ENCODE peak calls at places on chromosomes 6 and 20, in seven cellular contexts. One of them, this sample, is unnamed.

GRCh38 chr20:19932170-19932667 is 84.9 kb upstream of the NAA20 start:
- DNase-seq in lung: no peak
- DNase-seq in left ventricle myocardium inferior: no peak
- DNase-seq in AG04450: peak; percentile 75
- DNase-seq in kidney: no peak
- DNase-seq in astrocyte of the cerebellum: peak; percentile 64
- DNase-seq in esophagus squamous epithelium: no peak
- DNase-seq in this sample: peak; percentile 64

GRCh38 chr6:89826029-89826528 is 3.6 kb upstream of the CASP8AP2 start:
- DNase-seq in lung: peak; percentile 38
- DNase-seq in left ventricle myocardium inferior: no peak
- DNase-seq in AG04450: no peak
- DNase-seq in kidney: no peak
- DNase-seq in astrocyte of the cerebellum: no peak
- DNase-seq in esophagus squamous epithelium: no peak
- DNase-seq in this sample: no peak

GRCh38 chr20:16292227-16292626 is 281.0 kb downstream of the KIF16B start:
- DNase-seq in lung: no peak
- DNase-seq in left ventricle myocardium inferior: no peak
- DNase-seq in AG04450: no peak
- DNase-seq in kidney: no peak
- DNase-seq in astrocyte of the cerebellum: no peak
- DNase-seq in esophagus squamous epithelium: no peak
- DNase-seq in this sample: no peak

GRCh38 chr20:63497946-63498935 is 642 bp downstream of the EEF1A2 start:
- DNase-seq in lung: no peak
- DNase-seq in left ventricle myocardium inferior: peak; percentile 68
- DNase-seq in AG04450: no peak
- DNase-seq in kidney: peak; percentile 87
- DNase-seq in astrocyte of the cerebellum: no peak
- DNase-seq in esophagus squamous epithelium: no peak
- DNase-seq in this sample: no peak

GRCh38 chr6:71621918-71622519 is 264.3 kb upstream of the RIMS1 start:
- DNase-seq in lung: no peak
- DNase-seq in left ventricle myocardium inferior: no peak
- DNase-seq in AG04450: no peak
- DNase-seq in kidney: no peak
- DNase-seq in astrocyte of the cerebellum: peak; percentile 6
- DNase-seq in esophagus squamous epithelium: no peak
- DNase-seq in this sample: no peak

GRCh38 chr6:158923801-158924498 is 76.1 kb downstream of the RSPH3 start:
- DNase-seq in lung: no peak
- DNase-seq in left ventricle myocardium inferior: no peak
- DNase-seq in AG04450: no peak
- DNase-seq in kidney: no peak
- DNase-seq in astrocyte of the cerebellum: no peak
- DNase-seq in esophagus squamous epithelium: no peak
- DNase-seq in this sample: peak; percentile 2

GRCh38 chr6:132131777-132132176 is 180.6 kb upstream of the CCN2 start:
- DNase-seq in lung: no peak
- DNase-seq in left ventricle myocardium inferior: peak; percentile 21
- DNase-seq in AG04450: peak; percentile 99
- DNase-seq in kidney: no peak
- DNase-seq in astrocyte of the cerebellum: peak; percentile 91
- DNase-seq in esophagus squamous epithelium: no peak
- DNase-seq in this sample: peak; percentile 97

GRCh38 chr20:17281478-17281877 is 54.6 kb downstream of the PCSK2 start:
- DNase-seq in lung: peak; percentile 46
- DNase-seq in left ventricle myocardium inferior: no peak
- DNase-seq in AG04450: no peak
- DNase-seq in kidney: no peak
- DNase-seq in astrocyte of the cerebellum: no peak
- DNase-seq in esophagus squamous epithelium: no peak
- DNase-seq in this sample: no peak

GRCh38 chr20:34473262-34473883 is 42.8 kb upstream of the DYNLRB1 start:
- DNase-seq in lung: no peak
- DNase-seq in left ventricle myocardium inferior: peak; percentile 38
- DNase-seq in AG04450: no peak
- DNase-seq in kidney: no peak
- DNase-seq in astrocyte of the cerebellum: no peak
- DNase-seq in esophagus squamous epithelium: no peak
- DNase-seq in this sample: peak; percentile 24

GRCh38 chr6:75526502-75527127 is 33.0 kb upstream of the FILIP1 start:
- DNase-seq in lung: peak; percentile 61
- DNase-seq in left ventricle myocardium inferior: no peak
- DNase-seq in AG04450: peak; percentile 34
- DNase-seq in kidney: no peak
- DNase-seq in astrocyte of the cerebellum: peak; percentile 71
- DNase-seq in esophagus squamous epithelium: no peak
- DNase-seq in this sample: peak; percentile 57

GRCh38 chr6:34985236-34985635 is 96.2 kb downstream of the ANKS1A start:
- DNase-seq in lung: no peak
- DNase-seq in left ventricle myocardium inferior: no peak
- DNase-seq in AG04450: no peak
- DNase-seq in kidney: no peak
- DNase-seq in astrocyte of the cerebellum: no peak
- DNase-seq in esophagus squamous epithelium: no peak
- DNase-seq in this sample: no peak

GRCh38 chr6:108156180-108156937 is 9.5 kb upstream of the NR2E1 start:
- DNase-seq in lung: no peak
- DNase-seq in left ventricle myocardium inferior: no peak
- DNase-seq in AG04450: no peak
- DNase-seq in kidney: no peak
- DNase-seq in astrocyte of the cerebellum: no peak
- DNase-seq in esophagus squamous epithelium: no peak
- DNase-seq in this sample: no peak

GRCh38 chr6:35728663-35729348 is 8.0 kb upstream of the ARMC12 start:
- DNase-seq in lung: peak; percentile 82
- DNase-seq in left ventricle myocardium inferior: peak; percentile 65
- DNase-seq in AG04450: no peak
- DNase-seq in kidney: peak; percentile 84
- DNase-seq in astrocyte of the cerebellum: no peak
- DNase-seq in esophagus squamous epithelium: no peak
- DNase-seq in this sample: no peak

GRCh38 chr20:44489931-44490330 is 14.3 kb downstream of the TTPAL start:
- DNase-seq in lung: no peak
- DNase-seq in left ventricle myocardium inferior: no peak
- DNase-seq in AG04450: no peak
- DNase-seq in kidney: no peak
- DNase-seq in astrocyte of the cerebellum: no peak
- DNase-seq in esophagus squamous epithelium: no peak
- DNase-seq in this sample: no peak

GRCh38 chr6:2460216-2460734 is 214.9 kb upstream of the GMDS start:
- DNase-seq in lung: no peak
- DNase-seq in left ventricle myocardium inferior: no peak
- DNase-seq in AG04450: no peak
- DNase-seq in kidney: no peak
- DNase-seq in astrocyte of the cerebellum: peak; percentile 5
- DNase-seq in esophagus squamous epithelium: no peak
- DNase-seq in this sample: no peak

GRCh38 chr20:50303573-50304500 is 113.2 kb downstream of the CEBPB start:
- DNase-seq in lung: peak; percentile 74
- DNase-seq in left ventricle myocardium inferior: peak; percentile 85
- DNase-seq in AG04450: no peak
- DNase-seq in kidney: peak; percentile 92
- DNase-seq in astrocyte of the cerebellum: no peak
- DNase-seq in esophagus squamous epithelium: no peak
- DNase-seq in this sample: no peak

GRCh38 chr20:23186808-23187207 is 100.7 kb upstream of the CD93 start:
- DNase-seq in lung: no peak
- DNase-seq in left ventricle myocardium inferior: no peak
- DNase-seq in AG04450: no peak
- DNase-seq in kidney: no peak
- DNase-seq in astrocyte of the cerebellum: no peak
- DNase-seq in esophagus squamous epithelium: no peak
- DNase-seq in this sample: no peak

GRCh38 chr6:158996863-158997262 is 3.1 kb downstream of the RSPH3 start:
- DNase-seq in lung: no peak
- DNase-seq in left ventricle myocardium inferior: no peak
- DNase-seq in AG04450: no peak
- DNase-seq in kidney: no peak
- DNase-seq in astrocyte of the cerebellum: no peak
- DNase-seq in esophagus squamous epithelium: no peak
- DNase-seq in this sample: no peak

GRCh38 chr20:63482021-63482587 is 9.6 kb upstream of the KCNQ2 start:
- DNase-seq in lung: no peak
- DNase-seq in left ventricle myocardium inferior: no peak
- DNase-seq in AG04450: no peak
- DNase-seq in kidney: no peak
- DNase-seq in astrocyte of the cerebellum: no peak
- DNase-seq in esophagus squamous epithelium: no peak
- DNase-seq in this sample: no peak

GRCh38 chr20:57888591-57888990 is 178.8 kb upstream of the PMEPA1 start:
- DNase-seq in lung: no peak
- DNase-seq in left ventricle myocardium inferior: no peak
- DNase-seq in AG04450: no peak
- DNase-seq in kidney: no peak
- DNase-seq in astrocyte of the cerebellum: no peak
- DNase-seq in esophagus squamous epithelium: no peak
- DNase-seq in this sample: no peak

GRCh38 chr6:53347250-53347920 is 1.4 kb downstream of the ELOVL5 start:
- DNase-seq in lung: no peak
- DNase-seq in left ventricle myocardium inferior: no peak
- DNase-seq in AG04450: no peak
- DNase-seq in kidney: no peak
- DNase-seq in astrocyte of the cerebellum: no peak
- DNase-seq in esophagus squamous epithelium: no peak
- DNase-seq in this sample: no peak

GRCh38 chr20:41776450-41776849 is 158.3 kb upstream of the CHD6 start:
- DNase-seq in lung: no peak
- DNase-seq in left ventricle myocardium inferior: no peak
- DNase-seq in AG04450: no peak
- DNase-seq in kidney: no peak
- DNase-seq in astrocyte of the cerebellum: no peak
- DNase-seq in esophagus squamous epithelium: no peak
- DNase-seq in this sample: no peak

GRCh38 chr6:5582758-5583157 is 321.4 kb downstream of the FARS2 start:
- DNase-seq in lung: no peak
- DNase-seq in left ventricle myocardium inferior: no peak
- DNase-seq in AG04450: no peak
- DNase-seq in kidney: no peak
- DNase-seq in astrocyte of the cerebellum: no peak
- DNase-seq in esophagus squamous epithelium: no peak
- DNase-seq in this sample: no peak

GRCh38 chr6:5584072-5584471 is 322.8 kb downstream of the FARS2 start:
- DNase-seq in lung: no peak
- DNase-seq in left ventricle myocardium inferior: no peak
- DNase-seq in AG04450: peak; percentile 48
- DNase-seq in kidney: no peak
- DNase-seq in astrocyte of the cerebellum: peak; percentile 31
- DNase-seq in esophagus squamous epithelium: no peak
- DNase-seq in this sample: peak; percentile 52

GRCh38 chr6:5583528-5583927 is 322.2 kb downstream of the FARS2 start:
- DNase-seq in lung: no peak
- DNase-seq in left ventricle myocardium inferior: no peak
- DNase-seq in AG04450: no peak
- DNase-seq in kidney: no peak
- DNase-seq in astrocyte of the cerebellum: no peak
- DNase-seq in esophagus squamous epithelium: no peak
- DNase-seq in this sample: no peak

DNA sequence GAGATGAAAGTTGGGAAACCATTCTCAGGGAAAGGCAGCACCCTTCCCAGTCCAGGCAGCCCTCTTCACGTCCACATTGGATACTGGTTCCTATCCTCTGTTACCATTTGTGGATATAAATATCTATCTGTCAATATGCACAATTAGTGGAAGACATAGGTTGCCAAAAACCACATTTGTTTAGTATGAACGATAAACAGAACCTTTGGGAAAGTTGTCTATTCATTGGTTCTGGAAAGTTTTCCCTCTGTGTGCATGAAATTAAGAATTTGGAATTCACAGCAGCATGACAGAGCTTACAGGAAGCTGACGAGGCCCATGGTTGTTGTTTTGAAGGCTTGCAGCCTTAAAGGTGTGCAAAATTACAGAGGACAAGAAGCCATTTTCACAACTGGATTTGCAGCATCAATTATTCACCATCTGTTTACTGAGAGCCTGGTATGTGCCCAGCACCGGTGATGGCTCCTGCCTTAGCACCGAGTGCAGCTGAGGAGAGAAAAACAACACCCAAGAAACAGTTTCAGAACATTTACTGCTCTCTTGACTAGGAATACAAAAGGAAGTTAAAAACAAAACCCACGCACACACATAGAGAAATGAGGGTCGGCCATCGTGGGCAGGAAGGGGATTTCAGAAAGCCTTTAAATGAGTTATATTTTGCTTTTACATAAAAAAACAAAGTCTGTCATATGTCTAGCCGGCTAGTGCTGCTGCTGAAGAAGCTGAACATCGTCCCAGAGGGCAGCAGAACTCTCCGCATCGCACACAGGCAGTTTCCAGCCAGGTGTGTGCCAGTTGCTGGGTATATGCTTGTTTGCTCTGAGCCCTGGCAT is 319.6 kb downstream of the FARS2 start:
- DNase-seq in lung: no peak
- DNase-seq in left ventricle myocardium inferior: no peak
- DNase-seq in AG04450: no peak
- DNase-seq in kidney: no peak
- DNase-seq in astrocyte of the cerebellum: no peak
- DNase-seq in esophagus squamous epithelium: no peak
- DNase-seq in this sample: no peak
- H3K4me3 ChIP-seq in lung: no peak overlapping the region
- H3K4me3 ChIP-seq in left ventricle myocardium inferior: no peak overlapping the region
- H3K4me3 ChIP-seq in AG04450: no peak overlapping the region
- H3K4me3 ChIP-seq in kidney: no peak overlapping the region
- H3K4me3 ChIP-seq in astrocyte of the cerebellum: no peak overlapping the region
- H3K4me3 ChIP-seq in esophagus squamous epithelium: no peak overlapping the region
- H3K4me3 ChIP-seq in this sample: no peak overlapping the region

GRCh38 chr20:25076731-25077609 is 5.0 kb downstream of the VSX1 start:
- DNase-seq in lung: no peak
- DNase-seq in left ventricle myocardium inferior: no peak
- DNase-seq in AG04450: no peak
- DNase-seq in kidney: no peak
- DNase-seq in astrocyte of the cerebellum: no peak
- DNase-seq in esophagus squamous epithelium: no peak
- DNase-seq in this sample: no peak
- TF ChIP-seq CTCF in lung: no peak
- TF ChIP-seq CTCF in left ventricle myocardium inferior: peak; percentile 38
- TF ChIP-seq CTCF in AG04450: no peak
- TF ChIP-seq CTCF in kidney: no peak
- TF ChIP-seq CTCF in astrocyte of the cerebellum: peak; percentile 19
- TF ChIP-seq CTCF in esophagus squamous epithelium: peak; percentile 20
- TF ChIP-seq CTCF in this sample: peak; percentile 32

GRCh38 chr6:106728296-106728870 is 99.0 kb downstream of the QRSL1 start:
- DNase-seq in lung: peak; percentile 42
- DNase-seq in left ventricle myocardium inferior: no peak
- DNase-seq in AG04450: no peak
- DNase-seq in kidney: no peak
- DNase-seq in astrocyte of the cerebellum: no peak
- DNase-seq in esophagus squamous epithelium: no peak
- DNase-seq in this sample: no peak
- H3K4me3 ChIP-seq in lung: no peak overlapping the region
- H3K4me3 ChIP-seq in left ventricle myocardium inferior: no peak overlapping the region
- H3K4me3 ChIP-seq in AG04450: no peak overlapping the region
- H3K4me3 ChIP-seq in kidney: no peak overlapping the region
- H3K4me3 ChIP-seq in astrocyte of the cerebellum: no peak overlapping the region
- H3K4me3 ChIP-seq in esophagus squamous epithelium: no peak overlapping the region
- H3K4me3 ChIP-seq in this sample: no peak overlapping the region

DNA sequence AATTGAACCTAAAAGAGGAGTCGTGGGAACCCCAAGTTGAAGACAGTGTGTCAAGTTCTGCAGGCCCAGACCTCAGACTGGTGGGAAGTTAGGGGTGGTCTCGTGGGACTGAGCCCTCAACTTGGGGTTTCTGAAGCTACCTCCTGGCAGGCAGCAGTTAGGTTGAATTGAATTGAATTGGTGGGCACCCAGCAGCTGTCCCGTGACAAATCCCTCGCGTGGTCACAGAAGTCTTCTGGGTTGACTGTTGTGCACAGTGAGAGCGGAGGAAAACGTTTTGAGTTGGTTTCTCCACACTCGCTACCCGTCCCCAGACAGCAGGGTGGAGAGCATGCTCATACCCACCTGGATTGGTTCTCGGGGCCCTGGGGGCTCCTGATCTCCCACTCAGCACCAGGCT is 12.9 kb downstream of the SLC4A11 start:
- DNase-seq in lung: no peak
- DNase-seq in left ventricle myocardium inferior: no peak
- DNase-seq in AG04450: no peak
- DNase-seq in kidney: no peak
- DNase-seq in astrocyte of the cerebellum: no peak
- DNase-seq in esophagus squamous epithelium: no peak
- DNase-seq in this sample: no peak
- TF ChIP-seq CTCF in lung: no peak
- TF ChIP-seq CTCF in left ventricle myocardium inferior: no peak
- TF ChIP-seq CTCF in AG04450: no peak
- TF ChIP-seq CTCF in kidney: no peak
- TF ChIP-seq CTCF in astrocyte of the cerebellum: no peak
- TF ChIP-seq CTCF in esophagus squamous epithelium: no peak
- TF ChIP-seq CTCF in this sample: no peak

This sample was measured in AG09309.